ENCODE peak calls at places on chromosomes 7 and 10, in five cellular contexts. One of them, this sample, is unnamed. For H3K4me1, the result is how much of the 10 kb centered on the place peaks cover.

GRCh38 chr7:81482600-81483186 is 287.2 kb downstream of the HGF start:
- DNase-seq in A549: peak
- DNase-seq in mesendoderm: no peak
- DNase-seq in stomach: no peak
- DNase-seq in Peyer's patch: no peak
- DNase-seq in this sample: no peak

GRCh38 chr10:6399879-6400278 is 180.2 kb downstream of the PRKCQ start:
- DNase-seq in A549: no peak
- DNase-seq in mesendoderm: no peak
- DNase-seq in stomach: no peak
- DNase-seq in Peyer's patch: no peak
- DNase-seq in this sample: no peak

GRCh38 chr7:150409300-150410030 is 30.3 kb downstream of the ZNF775 start:
- DNase-seq in A549: no peak
- DNase-seq in mesendoderm: no peak
- DNase-seq in stomach: no peak
- DNase-seq in Peyer's patch: no peak
- DNase-seq in this sample: no peak

GRCh38 chr7:38322461-38322860 is 49.0 kb upstream of the TARP start:
- DNase-seq in A549: no peak
- DNase-seq in mesendoderm: no peak
- DNase-seq in stomach: no peak
- DNase-seq in Peyer's patch: no peak
- DNase-seq in this sample: no peak

GRCh38 chr7:46723003-46723402 is 801.9 kb upstream of the IGFBP3 start:
- DNase-seq in A549: no peak
- DNase-seq in mesendoderm: no peak
- DNase-seq in stomach: no peak
- DNase-seq in Peyer's patch: no peak
- DNase-seq in this sample: no peak

GRCh38 chr10:70910486-70911350 is 22.4 kb upstream of the PCBD1 start:
- DNase-seq in A549: no peak
- DNase-seq in mesendoderm: no peak
- DNase-seq in stomach: no peak
- DNase-seq in Peyer's patch: no peak
- DNase-seq in this sample: no peak

GRCh38 chr7:21169667-21170605 is 257.9 kb upstream of the SP4 start:
- DNase-seq in A549: no peak
- DNase-seq in mesendoderm: peak
- DNase-seq in stomach: no peak
- DNase-seq in Peyer's patch: no peak
- DNase-seq in this sample: no peak

GRCh38 chr10:102283488-102283887 is 38.2 kb downstream of the GBF1 start:
- DNase-seq in A549: no peak
- DNase-seq in mesendoderm: no peak
- DNase-seq in stomach: no peak
- DNase-seq in Peyer's patch: no peak
- DNase-seq in this sample: no peak

GRCh38 chr7:158394936-158395335 is 192.7 kb downstream of the PTPRN2 start:
- DNase-seq in A549: peak
- DNase-seq in mesendoderm: peak
- DNase-seq in stomach: peak
- DNase-seq in Peyer's patch: no peak
- DNase-seq in this sample: no peak

GRCh38 chr7:98662289-98662688 is 45.2 kb downstream of the NPTX2 start:
- DNase-seq in A549: no peak
- DNase-seq in mesendoderm: no peak
- DNase-seq in stomach: no peak
- DNase-seq in Peyer's patch: no peak
- DNase-seq in this sample: no peak

GRCh38 chr7:147570390-147570789 is 1020.2 kb upstream of the C7orf33 start:
- DNase-seq in A549: no peak
- DNase-seq in mesendoderm: no peak
- DNase-seq in stomach: no peak
- DNase-seq in Peyer's patch: no peak
- DNase-seq in this sample: no peak

GRCh38 chr10:48300556-48300955 is 5.9 kb upstream of the MAPK8 start:
- DNase-seq in A549: no peak
- DNase-seq in mesendoderm: no peak
- DNase-seq in stomach: no peak
- DNase-seq in Peyer's patch: no peak
- DNase-seq in this sample: no peak

GRCh38 chr7:12770227-12770975 is 83.0 kb downstream of the ARL4A start:
- DNase-seq in A549: no peak
- DNase-seq in mesendoderm: no peak
- DNase-seq in stomach: peak
- DNase-seq in Peyer's patch: no peak
- DNase-seq in this sample: no peak

GRCh38 chr7:43148161-43148731 is 35.8 kb downstream of the HECW1 start:
- DNase-seq in A549: no peak
- DNase-seq in mesendoderm: no peak
- DNase-seq in stomach: no peak
- DNase-seq in Peyer's patch: no peak
- DNase-seq in this sample: no peak

GRCh38 chr10:89588671-89589070 is 53.3 kb upstream of the SLC16A12 start:
- DNase-seq in A549: no peak
- DNase-seq in mesendoderm: no peak
- DNase-seq in stomach: no peak
- DNase-seq in Peyer's patch: no peak
- DNase-seq in this sample: no peak

GRCh38 chr7:47374538-47374937 is 207.4 kb downstream of the TNS3 start:
- DNase-seq in A549: no peak
- DNase-seq in mesendoderm: no peak
- DNase-seq in stomach: no peak
- DNase-seq in Peyer's patch: no peak
- DNase-seq in this sample: no peak

GRCh38 chr10:6233725-6234277 is 31.1 kb downstream of the PFKFB3 start:
- DNase-seq in A549: no peak
- DNase-seq in mesendoderm: no peak
- DNase-seq in stomach: no peak
- DNase-seq in Peyer's patch: no peak
- DNase-seq in this sample: no peak

GRCh38 chr7:26862806-26863205 is 1.6 kb downstream of the SKAP2 start:
- DNase-seq in A549: no peak
- DNase-seq in mesendoderm: no peak
- DNase-seq in stomach: no peak
- DNase-seq in Peyer's patch: no peak
- DNase-seq in this sample: no peak

GRCh38 chr7:71824356-71824755 is 587.8 kb downstream of the CALN1 start:
- DNase-seq in A549: no peak
- DNase-seq in mesendoderm: peak
- DNase-seq in stomach: no peak
- DNase-seq in Peyer's patch: no peak
- DNase-seq in this sample: peak

GRCh38 chr7:112271162-112271561 is 64.7 kb downstream of the ZNF277 start:
- DNase-seq in A549: no peak
- DNase-seq in mesendoderm: no peak
- DNase-seq in stomach: no peak
- DNase-seq in Peyer's patch: no peak
- DNase-seq in this sample: no peak

GRCh38 chr10:12048547-12048946 is 5.9 kb upstream of the UPF2 start:
- DNase-seq in A549: no peak
- DNase-seq in mesendoderm: no peak
- DNase-seq in stomach: no peak
- DNase-seq in Peyer's patch: no peak
- DNase-seq in this sample: no peak

GRCh38 chr7:21507627-21508343 is 35.1 kb upstream of the DNAH11 start:
- DNase-seq in A549: no peak
- DNase-seq in mesendoderm: peak
- DNase-seq in stomach: peak
- DNase-seq in Peyer's patch: peak
- DNase-seq in this sample: no peak

GRCh38 chr7:157640144-157640543 is 303.3 kb downstream of the DNAJB6 start:
- DNase-seq in A549: no peak
- DNase-seq in mesendoderm: no peak
- DNase-seq in stomach: no peak
- DNase-seq in Peyer's patch: no peak
- DNase-seq in this sample: no peak

GRCh38 chr10:124614003-124614659 is 130.0 kb downstream of the FAM53B start:
- DNase-seq in A549: no peak
- DNase-seq in mesendoderm: no peak
- DNase-seq in stomach: no peak
- DNase-seq in Peyer's patch: no peak
- DNase-seq in this sample: no peak

GRCh38 chr10:77636967-77637473 is 588 bp downstream of the KCNMA1 start:
- DNase-seq in A549: no peak
- DNase-seq in mesendoderm: peak
- DNase-seq in stomach: no peak
- DNase-seq in Peyer's patch: no peak
- DNase-seq in this sample: no peak

GRCh38 chr10:77639756-77640155 is 2.1 kb upstream of the KCNMA1 start:
- DNase-seq in A549: no peak
- DNase-seq in mesendoderm: no peak
- DNase-seq in stomach: no peak
- DNase-seq in Peyer's patch: no peak
- DNase-seq in this sample: no peak

GRCh38 chr10:77638766-77639101 is 1.1 kb upstream of the KCNMA1 start:
- DNase-seq in A549: no peak
- DNase-seq in mesendoderm: no peak
- DNase-seq in stomach: no peak
- DNase-seq in Peyer's patch: no peak
- DNase-seq in this sample: no peak

GRCh38 chr10:77637474-77637985 is at the start of gene KCNMA1:
- DNase-seq in A549: peak
- DNase-seq in mesendoderm: peak
- DNase-seq in stomach: no peak
- DNase-seq in Peyer's patch: no peak
- DNase-seq in this sample: peak

DNA sequence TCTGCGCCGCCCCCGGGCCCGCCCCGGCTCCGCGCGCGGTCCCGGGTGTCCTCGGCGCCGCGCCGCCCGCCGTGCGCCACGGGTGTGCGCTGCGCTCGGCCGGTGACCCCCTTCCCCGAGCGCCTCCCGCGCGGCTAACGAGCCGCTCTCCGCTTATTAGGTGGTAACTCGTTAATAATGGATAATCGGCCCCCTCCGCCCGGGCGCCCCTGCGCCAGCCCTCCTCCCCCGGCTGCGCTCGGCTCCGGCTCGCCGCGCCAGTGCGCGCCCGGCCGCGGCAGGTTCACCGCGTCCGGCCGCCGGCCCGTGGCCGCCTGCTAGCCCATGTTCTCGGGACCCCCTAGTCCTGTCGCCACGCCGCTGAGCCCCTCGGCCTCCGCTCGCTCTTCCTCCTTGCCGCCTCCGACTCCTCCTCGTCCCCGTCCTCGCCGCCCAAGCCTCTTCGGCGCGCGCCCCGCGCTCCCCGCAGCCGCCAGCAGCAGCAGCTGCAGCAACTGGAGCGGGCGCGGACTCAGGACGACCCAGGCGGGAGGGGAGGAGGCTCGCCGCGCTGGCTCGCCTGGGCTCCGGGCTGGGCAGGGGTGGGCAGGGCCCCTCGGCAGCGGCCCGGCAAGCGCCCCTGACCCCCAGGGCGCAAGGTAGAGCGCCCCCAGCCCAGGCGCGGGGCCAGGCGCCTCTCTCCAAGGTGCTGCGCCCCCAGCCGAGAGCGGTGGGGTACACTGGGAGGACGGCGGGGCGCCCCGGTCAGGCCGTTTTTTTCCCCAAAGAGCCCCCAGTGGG is 568 bp upstream of the KCNMA1 start:
- DNase-seq in A549: peak
- DNase-seq in mesendoderm: peak
- DNase-seq in stomach: no peak
- DNase-seq in Peyer's patch: no peak
- DNase-seq in this sample: peak
- H3K27ac ChIP-seq in A549: peak
- H3K27ac ChIP-seq in mesendoderm: no peak
- H3K27ac ChIP-seq in stomach: peak
- H3K27ac ChIP-seq in Peyer's patch: peak
- H3K27ac ChIP-seq in this sample: no peak

GRCh38 chr7:106248616-106249015 is 36.2 kb downstream of the NAMPT start:
- DNase-seq in A549: no peak
- DNase-seq in mesendoderm: no peak
- DNase-seq in stomach: no peak
- DNase-seq in Peyer's patch: no peak
- DNase-seq in this sample: no peak
- H3K4me1 ChIP-seq in A549: under half
- H3K4me1 ChIP-seq in mesendoderm: under half
- H3K4me1 ChIP-seq in stomach: under half
- H3K4me1 ChIP-seq in Peyer's patch: under half
- H3K4me1 ChIP-seq in this sample: under half

GRCh38 chr10:86941991-86942421 is 15.4 kb downstream of the MMRN2 start:
- DNase-seq in A549: no peak
- DNase-seq in mesendoderm: no peak
- DNase-seq in stomach: peak
- DNase-seq in Peyer's patch: peak
- DNase-seq in this sample: peak

GRCh38 chr10:86943316-86944030 is 13.9 kb downstream of the MMRN2 start:
- DNase-seq in A549: no peak
- DNase-seq in mesendoderm: no peak
- DNase-seq in stomach: peak
- DNase-seq in Peyer's patch: peak
- DNase-seq in this sample: peak

GRCh38 chr10:86944031-86944419 is 13.4 kb downstream of the MMRN2 start:
- DNase-seq in A549: no peak
- DNase-seq in mesendoderm: no peak
- DNase-seq in stomach: no peak
- DNase-seq in Peyer's patch: no peak
- DNase-seq in this sample: no peak

GRCh38 chr10:86941426-86941825 is 16.0 kb downstream of the MMRN2 start:
- DNase-seq in A549: no peak
- DNase-seq in mesendoderm: no peak
- DNase-seq in stomach: no peak
- DNase-seq in Peyer's patch: no peak
- DNase-seq in this sample: no peak

GRCh38 chr10:86942441-86943315 is 14.7 kb downstream of the MMRN2 start:
- DNase-seq in A549: no peak
- DNase-seq in mesendoderm: no peak
- DNase-seq in stomach: peak
- DNase-seq in Peyer's patch: peak
- DNase-seq in this sample: no peak
- H3K4me3 ChIP-seq in A549: no peak
- H3K4me3 ChIP-seq in mesendoderm: no peak
- H3K4me3 ChIP-seq in stomach: no peak
- H3K4me3 ChIP-seq in Peyer's patch: no peak
- H3K4me3 ChIP-seq in this sample: no peak

DNA sequence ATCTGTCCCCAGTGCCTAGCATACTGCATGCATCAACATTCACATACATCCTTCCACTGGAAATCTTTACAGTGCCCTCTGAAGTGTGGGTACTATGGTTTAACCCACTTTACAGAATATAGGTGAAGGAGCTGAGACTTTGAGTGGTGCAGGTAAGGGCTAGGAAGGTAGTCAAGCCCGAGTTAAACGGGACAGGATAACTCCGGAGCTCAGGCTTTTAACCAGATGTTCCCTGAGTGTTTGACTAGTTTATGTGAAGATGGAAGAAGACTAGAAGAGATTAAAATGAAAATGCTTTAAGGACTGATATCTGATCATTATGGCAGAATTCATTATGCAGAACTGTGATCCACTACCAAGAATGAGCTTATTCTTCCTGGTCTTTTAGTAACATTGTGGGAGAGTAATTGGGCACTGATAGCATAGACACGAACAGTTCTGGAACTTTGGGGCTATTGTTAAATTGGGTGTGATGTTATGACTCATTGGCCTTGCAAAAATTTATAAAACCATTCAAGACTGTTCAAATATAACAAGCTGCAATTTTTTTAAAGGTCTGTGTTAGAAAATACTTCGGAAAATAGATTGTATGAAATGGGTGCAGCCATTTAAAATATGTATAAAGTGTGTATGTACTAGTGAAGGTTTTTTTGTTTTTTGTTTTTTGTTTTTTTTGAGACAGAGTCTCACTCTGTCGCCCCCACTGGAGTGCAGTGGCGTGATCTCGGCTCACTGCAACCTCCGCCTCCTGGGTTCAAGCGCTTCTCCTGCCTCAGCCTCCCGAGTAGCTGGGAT is 4.4 kb downstream of the CUL1 start:
- DNase-seq in A549: no peak
- DNase-seq in mesendoderm: no peak
- DNase-seq in stomach: no peak
- DNase-seq in Peyer's patch: no peak
- DNase-seq in this sample: peak
- H3K27ac ChIP-seq in A549: no peak
- H3K27ac ChIP-seq in mesendoderm: no peak
- H3K27ac ChIP-seq in stomach: no peak
- H3K27ac ChIP-seq in Peyer's patch: no peak
- H3K27ac ChIP-seq in this sample: no peak

This sample was measured in SJSA1.